ENCODE peak calls at places on chromosome 16, in five cellular contexts. B is mesendoderm, O is neural progenitor cell, F is endothelial cell of umbilical vein, H is mammary epithelial cell. P is an unnamed sample.

GRCh38 chr16:83390759-83391158 is 417.0 kb upstream of the HSBP1 start:
- DNase-seq in B (peak; percentile 77), O (peak; percentile 11), F (no peak), H (no peak), P (peak; percentile 37)

GRCh38 chr16:53094013-53094630 is 39.3 kb downstream of the CHD9 start:
- DNase-seq in B (no peak), O (no peak), F (peak; percentile 72), H (no peak), P (no peak)

GRCh38 chr16:17831330-17831729 is 360.6 kb upstream of the XYLT1 start:
- DNase-seq in B (peak; percentile 42), O (peak; percentile 26), F (no peak), H (no peak), P (no peak)

GRCh38 chr16:78669994-78670393 is 570.5 kb downstream of the WWOX start:
- DNase-seq in B (no peak), O (peak; percentile 9), F (no peak), H (no peak), P (no peak)

GRCh38 chr16:24681793-24682192 is 47.7 kb upstream of the TNRC6A start:
- DNase-seq in B (no peak), O (no peak), F (no peak), H (peak; percentile 83), P (no peak)

GRCh38 chr16:23103603-23104002 is 45.6 kb downstream of the USP31 start:
- DNase-seq in B (no peak), O (no peak), F (no peak), H (no peak), P (no peak)

GRCh38 chr16:72860726-72861562 is 187.0 kb downstream of the ZFHX3 start:
- DNase-seq in B (no peak), O (no peak), F (no peak), H (no peak), P (no peak)

GRCh38 chr16:2512920-2513404 is 790 bp upstream of the ATP6V0C start:
- DNase-seq in B (peak; percentile 53), O (peak; percentile 67), F (no peak), H (no peak), P (peak; percentile 83)

GRCh38 chr16:66580605-66581209 is 1.4 kb downstream of the CMTM2 start:
- DNase-seq in B (peak; percentile 83), O (peak; percentile 54), F (no peak), H (peak; percentile 64), P (peak; percentile 98)

GRCh38 chr16:10877472-10877946 is 507 bp downstream of the CIITA start:
- DNase-seq in B (no peak), O (no peak), F (no peak), H (no peak), P (no peak)

DNA sequence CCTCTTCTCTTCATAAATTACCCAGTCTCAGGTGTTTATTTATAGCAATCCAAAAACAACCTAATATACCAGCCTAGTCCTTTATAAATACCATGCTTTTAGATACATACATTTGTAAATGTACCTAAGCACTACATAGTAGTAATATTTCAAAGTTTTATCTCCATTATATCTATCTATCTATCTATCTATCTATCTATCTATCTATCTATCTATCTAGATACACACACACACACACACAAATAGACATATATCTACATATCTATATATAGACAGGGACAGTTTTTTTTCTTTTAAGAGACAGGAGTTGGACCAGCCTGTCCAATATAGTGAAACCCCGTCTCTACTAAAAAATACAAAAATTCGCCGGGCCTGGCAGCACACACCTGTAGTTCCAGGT is 5.8 kb downstream of the CEP20 start:
- DNase-seq in B (no peak), O (no peak), F (no peak), H (no peak), P (no peak)
- H3K79me2 ChIP-seq in B (peaks cover 16% of the 10 kb centered on the region), O (peaks cover 65% of the 10 kb centered on the region), F (peaks cover 27% of the 10 kb centered on the region), H (peaks cover 68% of the 10 kb centered on the region), P (peaks cover 76% of the 10 kb centered on the region)

GRCh38 chr16:70381604-70382342 is 35.1 kb downstream of the DDX19A start:
- DNase-seq in B (no peak), O (no peak), F (no peak), H (no peak), P (no peak)
- H3K27ac ChIP-seq in B (peak overlapping the region; percentile 39), O (no peak overlapping the region), F (no peak overlapping the region), H (no peak overlapping the region), P (no peak overlapping the region)

DNA sequence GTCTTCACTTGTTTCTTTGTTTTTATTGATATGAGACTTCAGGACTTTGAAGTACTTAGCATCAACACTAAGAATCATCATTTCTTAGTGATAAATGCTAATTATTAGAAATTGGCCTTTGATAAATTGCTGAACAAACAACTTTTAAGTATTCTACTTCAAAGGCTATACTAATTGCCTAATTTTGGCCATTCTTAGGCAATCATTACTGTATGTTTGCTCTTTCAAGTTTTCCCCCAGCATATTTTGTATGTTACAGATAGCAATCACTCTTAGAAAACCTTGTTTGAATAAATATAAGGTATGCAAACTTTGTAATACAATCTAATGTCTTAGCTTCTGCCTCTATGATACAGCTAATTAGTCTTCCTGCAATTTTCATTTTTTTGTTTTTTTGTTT is 46.0 kb downstream of the NQO1 start:
- DNase-seq in B (no peak), O (no peak), F (no peak), H (no peak), P (no peak)
- H3K79me2 ChIP-seq in B (no peaks in the 10 kb centered on the region), O (no peaks in the 10 kb centered on the region), F (no peaks in the 10 kb centered on the region), H (peaks cover under 1% of the 10 kb centered on the region), P (peaks cover 6% of the 10 kb centered on the region)

GRCh38 chr16:31505483-31505882 is 2.7 kb downstream of the RUSF1 start:
- DNase-seq in B (no peak), O (no peak), F (no peak), H (no peak), P (no peak)
- H3K27ac ChIP-seq in B (no peak overlapping the region), O (no peak overlapping the region), F (no peak overlapping the region), H (no peak overlapping the region), P (no peak overlapping the region)

GRCh38 chr16:56974549-56975300 is 13.0 kb downstream of the CETP start:
- DNase-seq in B (no peak), O (no peak), F (no peak), H (no peak), P (no peak)
- H3K79me2 ChIP-seq in B (no peaks in the 10 kb centered on the region), O (no peaks in the 10 kb centered on the region), F (no peaks in the 10 kb centered on the region), H (no peaks in the 10 kb centered on the region), P (no peaks in the 10 kb centered on the region)

GRCh38 chr16:1098266-1098991 is 2.4 kb upstream of the C1QTNF8 start:
- DNase-seq in B (no peak), O (peak; percentile 75), F (no peak), H (no peak), P (no peak)
- H3K27ac ChIP-seq in B (no peak overlapping the region), O (no peak overlapping the region), F (no peak overlapping the region), H (no peak overlapping the region), P (no peak overlapping the region)

GRCh38 chr16:81494888-81495287 is 50.3 kb downstream of the CMIP start:
- DNase-seq in B (no peak), O (no peak), F (no peak), H (no peak), P (peak; percentile 68)

GRCh38 chr16:81497690-81498089 is 53.1 kb downstream of the CMIP start:
- DNase-seq in B (no peak), O (no peak), F (no peak), H (no peak), P (peak; percentile 56)

GRCh38 chr16:81495321-81496234 is 51.0 kb downstream of the CMIP start:
- DNase-seq in B (no peak), O (no peak), F (peak; percentile 73), H (no peak), P (peak; percentile 32)

GRCh38 chr16:81498351-81498750 is 53.7 kb downstream of the CMIP start:
- DNase-seq in B (no peak), O (no peak), F (no peak), H (no peak), P (no peak)

GRCh38 chr16:81496742-81497141 is 52.1 kb downstream of the CMIP start:
- DNase-seq in B (no peak), O (no peak), F (no peak), H (no peak), P (peak; percentile 22)
- H3K79me2 ChIP-seq in B (peaks cover 25% of the 10 kb centered on the region), O (peaks cover 65% of the 10 kb centered on the region), F (peaks cover 39% of the 10 kb centered on the region), H (peaks cover 87% of the 10 kb centered on the region), P (peaks cover 51% of the 10 kb centered on the region)

P was measured in osteoblast.